ENCODE peak calls at places on chromosomes 12 and 14, in nine cellular contexts. One of them, this sample, is unnamed.

GRCh38 chr14:102824832-102825231 is 47.6 kb downstream of the TRAF3 start:
- DNase-seq in activated CD4-positive, alpha-beta T cell treated with anti-CD3 and anti-CD28 coated beads for 24 hours: no peak
- DNase-seq in effector CD4-positive, alpha-beta T cell: no peak
- DNase-seq in NCI-H748 treated with DMSO at 0.1 percent for 48 hours: no peak
- DNase-seq in iPS-NIHi11: no peak
- DNase-seq in CD8-positive, alpha-beta T cell: no peak
- DNase-seq in lung: no peak
- DNase-seq in cerebellum: peak
- DNase-seq in WTC11: no peak
- DNase-seq in this sample: peak

GRCh38 chr14:92676031-92676430 is 72.4 kb downstream of the LGMN start:
- DNase-seq in activated CD4-positive, alpha-beta T cell treated with anti-CD3 and anti-CD28 coated beads for 24 hours: no peak
- DNase-seq in effector CD4-positive, alpha-beta T cell: no peak
- DNase-seq in NCI-H748 treated with DMSO at 0.1 percent for 48 hours: no peak
- DNase-seq in iPS-NIHi11: no peak
- DNase-seq in CD8-positive, alpha-beta T cell: no peak
- DNase-seq in lung: no peak
- DNase-seq in cerebellum: no peak
- DNase-seq in WTC11: no peak
- DNase-seq in this sample: no peak

GRCh38 chr14:100640481-100641273 is 53.5 kb upstream of the BEGAIN start:
- DNase-seq in activated CD4-positive, alpha-beta T cell treated with anti-CD3 and anti-CD28 coated beads for 24 hours: peak
- DNase-seq in effector CD4-positive, alpha-beta T cell: peak
- DNase-seq in NCI-H748 treated with DMSO at 0.1 percent for 48 hours: no peak
- DNase-seq in iPS-NIHi11: no peak
- DNase-seq in CD8-positive, alpha-beta T cell: peak
- DNase-seq in lung: no peak
- DNase-seq in cerebellum: no peak
- DNase-seq in WTC11: no peak
- DNase-seq in this sample: no peak

GRCh38 chr14:88488081-88488480 is 66.7 kb downstream of the PTPN21 start:
- DNase-seq in activated CD4-positive, alpha-beta T cell treated with anti-CD3 and anti-CD28 coated beads for 24 hours: no peak
- DNase-seq in effector CD4-positive, alpha-beta T cell: no peak
- DNase-seq in NCI-H748 treated with DMSO at 0.1 percent for 48 hours: no peak
- DNase-seq in iPS-NIHi11: no peak
- DNase-seq in CD8-positive, alpha-beta T cell: no peak
- DNase-seq in lung: no peak
- DNase-seq in cerebellum: no peak
- DNase-seq in WTC11: no peak
- DNase-seq in this sample: no peak

GRCh38 chr14:22502007-22502406 is 87.0 kb downstream of the DAD1 start:
- DNase-seq in activated CD4-positive, alpha-beta T cell treated with anti-CD3 and anti-CD28 coated beads for 24 hours: no peak
- DNase-seq in effector CD4-positive, alpha-beta T cell: no peak
- DNase-seq in NCI-H748 treated with DMSO at 0.1 percent for 48 hours: no peak
- DNase-seq in iPS-NIHi11: no peak
- DNase-seq in CD8-positive, alpha-beta T cell: no peak
- DNase-seq in lung: peak
- DNase-seq in cerebellum: peak
- DNase-seq in WTC11: no peak
- DNase-seq in this sample: no peak

GRCh38 chr12:113248842-113249435 is 27.7 kb downstream of the TPCN1 start:
- DNase-seq in activated CD4-positive, alpha-beta T cell treated with anti-CD3 and anti-CD28 coated beads for 24 hours: no peak
- DNase-seq in effector CD4-positive, alpha-beta T cell: no peak
- DNase-seq in NCI-H748 treated with DMSO at 0.1 percent for 48 hours: no peak
- DNase-seq in iPS-NIHi11: no peak
- DNase-seq in CD8-positive, alpha-beta T cell: no peak
- DNase-seq in lung: no peak
- DNase-seq in cerebellum: no peak
- DNase-seq in WTC11: no peak
- DNase-seq in this sample: no peak

GRCh38 chr14:98114122-98114895 is 1157.7 kb downstream of the BCL11B start:
- DNase-seq in activated CD4-positive, alpha-beta T cell treated with anti-CD3 and anti-CD28 coated beads for 24 hours: no peak
- DNase-seq in effector CD4-positive, alpha-beta T cell: no peak
- DNase-seq in NCI-H748 treated with DMSO at 0.1 percent for 48 hours: no peak
- DNase-seq in iPS-NIHi11: no peak
- DNase-seq in CD8-positive, alpha-beta T cell: no peak
- DNase-seq in lung: no peak
- DNase-seq in cerebellum: no peak
- DNase-seq in WTC11: no peak
- DNase-seq in this sample: no peak

GRCh38 chr14:45094275-45094674 is 10.4 kb downstream of the PRPF39 start:
- DNase-seq in activated CD4-positive, alpha-beta T cell treated with anti-CD3 and anti-CD28 coated beads for 24 hours: no peak
- DNase-seq in effector CD4-positive, alpha-beta T cell: no peak
- DNase-seq in NCI-H748 treated with DMSO at 0.1 percent for 48 hours: no peak
- DNase-seq in iPS-NIHi11: no peak
- DNase-seq in CD8-positive, alpha-beta T cell: no peak
- DNase-seq in lung: no peak
- DNase-seq in cerebellum: no peak
- DNase-seq in WTC11: no peak
- DNase-seq in this sample: no peak

GRCh38 chr14:41144370-41144769 is 462.3 kb upstream of the LRFN5 start:
- DNase-seq in activated CD4-positive, alpha-beta T cell treated with anti-CD3 and anti-CD28 coated beads for 24 hours: no peak
- DNase-seq in effector CD4-positive, alpha-beta T cell: no peak
- DNase-seq in NCI-H748 treated with DMSO at 0.1 percent for 48 hours: no peak
- DNase-seq in iPS-NIHi11: no peak
- DNase-seq in CD8-positive, alpha-beta T cell: no peak
- DNase-seq in lung: no peak
- DNase-seq in cerebellum: no peak
- DNase-seq in WTC11: no peak
- DNase-seq in this sample: no peak